ENCODE peak calls at places on chromosomes 3 and 15, in six cellular contexts. One of them, this sample, is unnamed. For H4K20me1, the result is how much of the 10 kb centered on the place peaks cover.

GRCh38 chr15:66651198-66651597 is 50.8 kb upstream of the SMAD6 start:
- DNase-seq in H9: no peak
- DNase-seq in IMR-90: no peak
- DNase-seq in fibroblast of lung: no peak
- DNase-seq in neural progenitor cell: no peak
- DNase-seq in MM.1S: no peak
- DNase-seq in this sample: no peak

GRCh38 chr15:77418341-77419049 is 1.4 kb downstream of the PEAK1 start:
- DNase-seq in H9: no peak
- DNase-seq in IMR-90: peak
- DNase-seq in fibroblast of lung: peak
- DNase-seq in neural progenitor cell: no peak
- DNase-seq in MM.1S: no peak
- DNase-seq in this sample: peak

GRCh38 chr15:92017882-92018534 is 164.5 kb downstream of the SLCO3A1 start:
- DNase-seq in H9: no peak
- DNase-seq in IMR-90: no peak
- DNase-seq in fibroblast of lung: no peak
- DNase-seq in neural progenitor cell: no peak
- DNase-seq in MM.1S: no peak
- DNase-seq in this sample: no peak

GRCh38 chr3:21995079-21995607 is 244.1 kb upstream of the ZNF385D start:
- DNase-seq in H9: no peak
- DNase-seq in IMR-90: no peak
- DNase-seq in fibroblast of lung: no peak
- DNase-seq in neural progenitor cell: no peak
- DNase-seq in MM.1S: no peak
- DNase-seq in this sample: no peak

GRCh38 chr15:85766007-85766831 is 28.5 kb downstream of the KLHL25 start:
- DNase-seq in H9: no peak
- DNase-seq in IMR-90: no peak
- DNase-seq in fibroblast of lung: no peak
- DNase-seq in neural progenitor cell: peak
- DNase-seq in MM.1S: no peak
- DNase-seq in this sample: no peak

GRCh38 chr3:107619549-107619948 is 96.8 kb downstream of the BBX start:
- DNase-seq in H9: no peak
- DNase-seq in IMR-90: no peak
- DNase-seq in fibroblast of lung: peak
- DNase-seq in neural progenitor cell: no peak
- DNase-seq in MM.1S: no peak
- DNase-seq in this sample: peak

GRCh38 chr3:4983739-4984510 is 4.7 kb downstream of the BHLHE40 start:
- DNase-seq in H9: no peak
- DNase-seq in IMR-90: peak
- DNase-seq in fibroblast of lung: peak
- DNase-seq in neural progenitor cell: peak
- DNase-seq in MM.1S: peak
- DNase-seq in this sample: peak

GRCh38 chr3:13378155-13378554 is 42.0 kb downstream of the NUP210 start:
- DNase-seq in H9: no peak
- DNase-seq in IMR-90: peak
- DNase-seq in fibroblast of lung: peak
- DNase-seq in neural progenitor cell: no peak
- DNase-seq in MM.1S: no peak
- DNase-seq in this sample: peak

GRCh38 chr15:71743861-71744382 is 66.4 kb upstream of the NR2E3 start:
- DNase-seq in H9: no peak
- DNase-seq in IMR-90: peak
- DNase-seq in fibroblast of lung: peak
- DNase-seq in neural progenitor cell: peak
- DNase-seq in MM.1S: peak
- DNase-seq in this sample: no peak

GRCh38 chr15:76163429-76164020 is 103.7 kb downstream of the TMEM266 start:
- DNase-seq in H9: no peak
- DNase-seq in IMR-90: peak
- DNase-seq in fibroblast of lung: no peak
- DNase-seq in neural progenitor cell: no peak
- DNase-seq in MM.1S: no peak
- DNase-seq in this sample: no peak

GRCh38 chr3:108404409-108404808 is 106.0 kb downstream of the MYH15 start:
- DNase-seq in H9: no peak
- DNase-seq in IMR-90: peak
- DNase-seq in fibroblast of lung: peak
- DNase-seq in neural progenitor cell: peak
- DNase-seq in MM.1S: no peak
- DNase-seq in this sample: peak

GRCh38 chr3:150236683-150237082 is 171.4 kb upstream of the TSC22D2 start:
- DNase-seq in H9: no peak
- DNase-seq in IMR-90: no peak
- DNase-seq in fibroblast of lung: peak
- DNase-seq in neural progenitor cell: no peak
- DNase-seq in MM.1S: no peak
- DNase-seq in this sample: peak

GRCh38 chr3:150469031-150469930 is 61.2 kb downstream of the TSC22D2 start:
- DNase-seq in H9: peak
- DNase-seq in IMR-90: peak
- DNase-seq in fibroblast of lung: peak
- DNase-seq in neural progenitor cell: no peak
- DNase-seq in MM.1S: no peak
- DNase-seq in this sample: peak

GRCh38 chr3:39144748-39145380 is 8.5 kb downstream of the CSRNP1 start:
- DNase-seq in H9: peak
- DNase-seq in IMR-90: no peak
- DNase-seq in fibroblast of lung: no peak
- DNase-seq in neural progenitor cell: no peak
- DNase-seq in MM.1S: no peak
- DNase-seq in this sample: no peak
- H4K20me1 ChIP-seq in H9: under half
- H4K20me1 ChIP-seq in IMR-90: half or more
- H4K20me1 ChIP-seq in fibroblast of lung: under half
- H4K20me1 ChIP-seq in neural progenitor cell: under half
- H4K20me1 ChIP-seq in MM.1S: under half
- H4K20me1 ChIP-seq in this sample: half or more

GRCh38 chr3:45227131-45227819 is 1.2 kb upstream of the TMEM158 start:
- DNase-seq in H9: no peak
- DNase-seq in IMR-90: no peak
- DNase-seq in fibroblast of lung: peak
- DNase-seq in neural progenitor cell: peak
- DNase-seq in MM.1S: no peak
- DNase-seq in this sample: peak

GRCh38 chr3:45225465-45226205 is 452 bp downstream of the TMEM158 start:
- DNase-seq in H9: peak
- DNase-seq in IMR-90: no peak
- DNase-seq in fibroblast of lung: peak
- DNase-seq in neural progenitor cell: peak
- DNase-seq in MM.1S: peak
- DNase-seq in this sample: peak

GRCh38 chr3:45227946-45228345 is 1.9 kb upstream of the TMEM158 start:
- DNase-seq in H9: peak
- DNase-seq in IMR-90: no peak
- DNase-seq in fibroblast of lung: no peak
- DNase-seq in neural progenitor cell: peak
- DNase-seq in MM.1S: no peak
- DNase-seq in this sample: no peak

GRCh38 chr3:45224824-45225464 is 1.1 kb downstream of the TMEM158 start:
- DNase-seq in H9: peak
- DNase-seq in IMR-90: peak
- DNase-seq in fibroblast of lung: peak
- DNase-seq in neural progenitor cell: peak
- DNase-seq in MM.1S: peak
- DNase-seq in this sample: peak

GRCh38 chr3:45226206-45226915 is at the start of gene TMEM158:
- DNase-seq in H9: peak
- DNase-seq in IMR-90: peak
- DNase-seq in fibroblast of lung: peak
- DNase-seq in neural progenitor cell: peak
- DNase-seq in MM.1S: peak
- DNase-seq in this sample: peak
- H3K9ac ChIP-seq in H9: no peak
- H3K9ac ChIP-seq in IMR-90: peak
- H3K9ac ChIP-seq in fibroblast of lung: peak
- H3K9ac ChIP-seq in neural progenitor cell: no peak
- H3K9ac ChIP-seq in MM.1S: no peak
- H3K9ac ChIP-seq in this sample: peak

GRCh38 chr3:186319988-186320387 is 42.0 kb downstream of the DGKG start:
- DNase-seq in H9: no peak
- DNase-seq in IMR-90: no peak
- DNase-seq in fibroblast of lung: no peak
- DNase-seq in neural progenitor cell: no peak
- DNase-seq in MM.1S: no peak
- DNase-seq in this sample: peak
- H2AFZ ChIP-seq in H9: no peak
- H2AFZ ChIP-seq in IMR-90: no peak
- H2AFZ ChIP-seq in fibroblast of lung: no peak
- H2AFZ ChIP-seq in neural progenitor cell: no peak
- H2AFZ ChIP-seq in MM.1S: no peak
- H2AFZ ChIP-seq in this sample: no peak

GRCh38 chr15:58309993-58310928 is 121.5 kb upstream of the LIPC start:
- DNase-seq in H9: no peak
- DNase-seq in IMR-90: no peak
- DNase-seq in fibroblast of lung: no peak
- DNase-seq in neural progenitor cell: no peak
- DNase-seq in MM.1S: no peak
- DNase-seq in this sample: no peak

GRCh38 chr15:58313304-58313703 is 118.5 kb upstream of the LIPC start:
- DNase-seq in H9: no peak
- DNase-seq in IMR-90: no peak
- DNase-seq in fibroblast of lung: no peak
- DNase-seq in neural progenitor cell: no peak
- DNase-seq in MM.1S: no peak
- DNase-seq in this sample: no peak

GRCh38 chr15:58311551-58311950 is 120.2 kb upstream of the LIPC start:
- DNase-seq in H9: no peak
- DNase-seq in IMR-90: no peak
- DNase-seq in fibroblast of lung: no peak
- DNase-seq in neural progenitor cell: no peak
- DNase-seq in MM.1S: no peak
- DNase-seq in this sample: no peak

GRCh38 chr15:58314593-58315216 is 117.1 kb upstream of the LIPC start:
- DNase-seq in H9: no peak
- DNase-seq in IMR-90: no peak
- DNase-seq in fibroblast of lung: no peak
- DNase-seq in neural progenitor cell: no peak
- DNase-seq in MM.1S: no peak
- DNase-seq in this sample: no peak

GRCh38 chr15:58313810-58314592 is 117.8 kb upstream of the LIPC start:
- DNase-seq in H9: no peak
- DNase-seq in IMR-90: no peak
- DNase-seq in fibroblast of lung: no peak
- DNase-seq in neural progenitor cell: no peak
- DNase-seq in MM.1S: no peak
- DNase-seq in this sample: no peak
- H4K20me1 ChIP-seq in H9: under half
- H4K20me1 ChIP-seq in IMR-90: under half
- H4K20me1 ChIP-seq in fibroblast of lung: under half
- H4K20me1 ChIP-seq in neural progenitor cell: under half
- H4K20me1 ChIP-seq in MM.1S: under half
- H4K20me1 ChIP-seq in this sample: under half

GRCh38 chr15:39781967-39782292 is 711 bp downstream of the FSIP1 start:
- DNase-seq in H9: no peak
- DNase-seq in IMR-90: no peak
- DNase-seq in fibroblast of lung: no peak
- DNase-seq in neural progenitor cell: no peak
- DNase-seq in MM.1S: no peak
- DNase-seq in this sample: no peak
- H3K9ac ChIP-seq in H9: peak
- H3K9ac ChIP-seq in IMR-90: no peak
- H3K9ac ChIP-seq in fibroblast of lung: no peak
- H3K9ac ChIP-seq in neural progenitor cell: no peak
- H3K9ac ChIP-seq in MM.1S: no peak
- H3K9ac ChIP-seq in this sample: peak

DNA sequence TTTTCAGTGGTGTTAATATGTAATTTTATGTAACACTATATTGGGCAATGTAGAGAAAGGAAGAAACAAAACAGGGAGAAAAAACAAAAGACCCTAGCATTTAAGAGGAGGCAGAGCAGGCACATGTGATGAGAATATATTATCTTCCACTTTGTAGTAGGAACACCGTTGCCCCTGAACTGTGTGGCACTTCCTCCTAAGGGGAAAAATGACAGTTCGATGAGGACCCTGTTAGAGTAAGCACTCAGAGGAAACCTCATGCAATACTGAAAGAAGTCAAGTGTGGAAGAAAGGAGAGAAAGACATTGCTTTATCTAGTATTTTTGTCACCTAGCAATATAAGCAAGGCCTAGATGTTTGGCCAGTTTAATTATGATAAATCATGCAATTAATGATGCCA is 32.2 kb downstream of the ARPP21 start:
- DNase-seq in H9: no peak
- DNase-seq in IMR-90: no peak
- DNase-seq in fibroblast of lung: no peak
- DNase-seq in neural progenitor cell: no peak
- DNase-seq in MM.1S: no peak
- DNase-seq in this sample: no peak
- H2AFZ ChIP-seq in H9: no peak
- H2AFZ ChIP-seq in IMR-90: no peak
- H2AFZ ChIP-seq in fibroblast of lung: no peak
- H2AFZ ChIP-seq in neural progenitor cell: no peak
- H2AFZ ChIP-seq in MM.1S: no peak
- H2AFZ ChIP-seq in this sample: no peak

GRCh38 chr3:127371338-127371737 is 83.5 kb upstream of the PRR20G start:
- DNase-seq in H9: no peak
- DNase-seq in IMR-90: no peak
- DNase-seq in fibroblast of lung: no peak
- DNase-seq in neural progenitor cell: no peak
- DNase-seq in MM.1S: no peak
- DNase-seq in this sample: no peak
- H4K20me1 ChIP-seq in H9: under half
- H4K20me1 ChIP-seq in IMR-90: under half
- H4K20me1 ChIP-seq in fibroblast of lung: under half
- H4K20me1 ChIP-seq in neural progenitor cell: under half
- H4K20me1 ChIP-seq in MM.1S: under half
- H4K20me1 ChIP-seq in this sample: under half

DNA sequence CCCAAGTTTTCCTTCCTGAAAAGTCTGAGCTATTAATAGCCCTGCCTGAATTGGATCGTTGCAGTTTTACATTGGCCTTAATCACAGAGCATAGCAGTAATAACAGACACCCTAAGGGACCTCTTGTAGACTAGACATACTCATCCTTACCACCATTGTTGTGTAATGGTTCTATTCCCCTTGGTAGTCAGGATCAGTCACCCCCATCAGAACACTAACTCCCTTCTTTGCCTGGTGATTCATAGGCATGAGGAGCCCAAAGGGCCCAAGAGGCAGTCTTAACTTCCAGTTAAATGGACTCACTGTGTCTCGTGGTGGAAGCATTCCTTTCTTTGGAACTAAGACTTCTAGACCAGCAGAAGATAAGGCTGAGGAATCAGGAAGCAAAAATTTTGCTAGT is 20.2 kb downstream of the CGGBP1 start:
- DNase-seq in H9: no peak
- DNase-seq in IMR-90: peak
- DNase-seq in fibroblast of lung: peak
- DNase-seq in neural progenitor cell: no peak
- DNase-seq in MM.1S: no peak
- DNase-seq in this sample: peak
- H3K9ac ChIP-seq in H9: no peak
- H3K9ac ChIP-seq in IMR-90: no peak
- H3K9ac ChIP-seq in fibroblast of lung: no peak
- H3K9ac ChIP-seq in neural progenitor cell: no peak
- H3K9ac ChIP-seq in MM.1S: no peak
- H3K9ac ChIP-seq in this sample: no peak

GRCh38 chr3:51982838-51983577 is at the start of gene ACY1:
- DNase-seq in H9: peak
- DNase-seq in IMR-90: peak
- DNase-seq in fibroblast of lung: peak
- DNase-seq in neural progenitor cell: peak
- DNase-seq in MM.1S: peak
- DNase-seq in this sample: peak
- H2AFZ ChIP-seq in H9: no peak
- H2AFZ ChIP-seq in IMR-90: peak
- H2AFZ ChIP-seq in fibroblast of lung: peak
- H2AFZ ChIP-seq in neural progenitor cell: peak
- H2AFZ ChIP-seq in MM.1S: peak
- H2AFZ ChIP-seq in this sample: peak